ENCODE peak calls at places on chromosomes 4 and X, in five cellular contexts. A is activated T-helper 1 cell treated with anti-CD3 and anti-CD28 coated beads, Interleukin-12 subunit alpha, Interleukin-12 subunit beta, Interleukin-2, Interleukin-4 antibody, amounts not matched to agents 30 ng/mL and 10 ng/mL and 1 ng/mL, durations not matched to agents 14 hours and 24 hours and 36 hours; N is mucosa of descending colon; W is left cardiac atrium; G is GM12892. C is an unnamed sample.

GRCh38 chr4:132227349-132228165 is 921.5 kb upstream of the PCDH10 start:
- DNase-seq in W (peak; percentile 19), G (no peak), N (peak; percentile 27), A (no peak), C (no peak)

GRCh38 chr4:33911951-33912350 is 2332.4 kb downstream of the ARAP2 start:
- DNase-seq in A (no peak), N (no peak), G (no peak), W (no peak), C (no peak)

GRCh38 chr4:110012917-110013316 is 100.2 kb downstream of the EGF start:
- DNase-seq in N (no peak), G (no peak), W (no peak), A (no peak), C (no peak)

GRCh38 chrX:42776195-42776594 is 1.8 kb downstream of the PPP1R2C start:
- DNase-seq in G (no peak), N (no peak), W (no peak), A (no peak), C (no peak)

GRCh38 chr4:40486534-40486933 is 143.1 kb downstream of the RBM47 start:
- DNase-seq in N (no peak), W (no peak), A (no peak), G (no peak), C (no peak)

GRCh38 chrX:153782871-153783270 is 2.0 kb downstream of the SRPK3 start:
- DNase-seq in G (no peak), N (no peak), W (no peak), A (no peak), C (no peak)

GRCh38 chrX:2934715-2935363 is 5.7 kb upstream of the ARSD start:
- DNase-seq in A (no peak), G (no peak), N (no peak), W (no peak), C (no peak)

GRCh38 chr4:106609917-106610316 is 241.3 kb upstream of the GIMD1 start:
- DNase-seq in G (no peak), N (peak; percentile 24), A (no peak), W (no peak), C (no peak)

GRCh38 chr4:186757696-186758330 is 34.2 kb upstream of the FAT1 start:
- DNase-seq in W (no peak), A (no peak), G (no peak), N (no peak), C (no peak)

GRCh38 chr4:142585411-142585810 is 260.7 kb downstream of the INPP4B start:
- DNase-seq in N (no peak), G (no peak), W (no peak), A (no peak), C (no peak)

GRCh38 chr4:29326816-29327215 is 1393.4 kb upstream of the PCDH7 start:
- DNase-seq in A (no peak), N (no peak), G (no peak), W (no peak), C (no peak)

GRCh38 chr4:158446106-158446505 is 75.6 kb upstream of the RXFP1 start:
- DNase-seq in N (no peak), G (no peak), A (no peak), W (no peak), C (no peak)

GRCh38 chrX:132023896-132024386 is 839 bp downstream of the STK26 start:
- DNase-seq in G (no peak), W (peak; percentile 13), A (peak; percentile 38), N (peak; percentile 69), C (peak; percentile 69)

GRCh38 chr4:3414421-3415279 is 27.1 kb upstream of the HGFAC start:
- DNase-seq in N (peak; percentile 37), W (peak; percentile 15), G (no peak), A (no peak), C (peak; percentile 57)

GRCh38 chrX:17587352-17587751 is 149.9 kb upstream of the SCML1 start:
- DNase-seq in G (no peak), A (no peak), N (no peak), W (no peak), C (no peak)

GRCh38 chrX:17848545-17849265 is 12.4 kb downstream of the RAI2 start:
- DNase-seq in W (no peak), A (no peak), N (no peak), G (no peak), C (no peak)

GRCh38 chr4:19399001-19399400 is 852.7 kb upstream of the SLIT2 start:
- DNase-seq in A (no peak), G (no peak), N (no peak), W (no peak), C (no peak)

C was measured in upper lobe of right lung.